ENCODE peak calls at places on chromosomes 11 and 22, in seven cellular contexts. M is cardiac muscle cell, Q is cardiac fibroblast, I is astrocyte of the spinal cord, Z is AG10803, J is IMR-90, B is GM12865. F is an unnamed sample.
A peak's percentile ranks its signal among the peaks of the same experiment; 100 is the strongest.

GRCh38 chr11:6746086-6746618 is 25.6 kb downstream of the OR2AG2 start:
- DNase-seq in M (peak; percentile 11), Q (peak; percentile 15), I (no peak), Z (no peak), J (no peak), B (peak; percentile 87), F (peak; percentile 60)

GRCh38 chr22:25736378-25737011 is 5.5 kb upstream of the MYO18B start:
- DNase-seq in M (no peak), Q (no peak), I (no peak), Z (no peak), J (no peak), B (no peak), F (no peak)

GRCh38 chr11:17954395-17955252 is 58.2 kb downstream of the SERGEF start:
- DNase-seq in M (peak; percentile 3), Q (no peak), I (peak; percentile 19), Z (peak; percentile 20), J (peak; percentile 40), B (no peak), F (no peak)

GRCh38 chr22:23107487-23108323 is 34.1 kb downstream of the RSPH14 start:
- DNase-seq in M (no peak), Q (no peak), I (no peak), Z (no peak), J (no peak), B (no peak), F (no peak)

GRCh38 chr22:46010177-46010867 is 33.4 kb upstream of the WNT7B start:
- DNase-seq in M (peak; percentile 33), Q (peak; percentile 53), I (peak; percentile 72), Z (peak; percentile 75), J (peak; percentile 55), B (no peak), F (no peak)

GRCh38 chr11:15816270-15816871 is 540.0 kb downstream of the SOX6 start:
- DNase-seq in M (peak; percentile 91), Q (peak; percentile 83), I (peak; percentile 95), Z (peak; percentile 70), J (peak; percentile 92), B (no peak), F (no peak)

GRCh38 chr11:44564198-44564597 is 1.3 kb upstream of the CD82 start:
- DNase-seq in M (no peak), Q (no peak), I (peak; percentile 38), Z (no peak), J (peak; percentile 28), B (no peak), F (no peak)

GRCh38 chr11:64250875-64251721 is at the start of gene PLCB3:
- DNase-seq in M (peak; percentile 58), Q (peak; percentile 61), I (no peak), Z (peak; percentile 37), J (no peak), B (peak; percentile 63), F (no peak)

GRCh38 chr11:16381177-16381576 is 24.8 kb upstream of the SOX6 start:
- DNase-seq in M (no peak), Q (no peak), I (no peak), Z (no peak), J (peak; percentile 4), B (no peak), F (no peak)

GRCh38 chr22:49598338-49598737 is 229.3 kb downstream of the BRD1 start:
- DNase-seq in M (no peak), Q (no peak), I (no peak), Z (no peak), J (no peak), B (no peak), F (no peak)
- H3K4me3 ChIP-seq in M (no peak overlapping the region), Q (no peak overlapping the region), I (no peak overlapping the region), Z (no peak overlapping the region), J (no peak overlapping the region), B (no peak overlapping the region), F (no peak overlapping the region)

GRCh38 chr11:103880968-103881367 is 155.5 kb upstream of the DDI1 start:
- DNase-seq in M (no peak), Q (no peak), I (no peak), Z (no peak), J (no peak), B (no peak), F (no peak)

GRCh38 chr11:103875855-103876510 is 160.5 kb upstream of the DDI1 start:
- DNase-seq in M (no peak), Q (no peak), I (no peak), Z (no peak), J (no peak), B (peak; percentile 61), F (peak; percentile 47)

GRCh38 chr11:103881518-103882070 is 154.8 kb upstream of the DDI1 start:
- DNase-seq in M (no peak), Q (no peak), I (no peak), Z (peak; percentile 43), J (no peak), B (no peak), F (no peak)

GRCh38 chr11:103878646-103879045 is 157.8 kb upstream of the DDI1 start:
- DNase-seq in M (no peak), Q (no peak), I (no peak), Z (no peak), J (no peak), B (no peak), F (no peak)

GRCh38 chr11:103877221-103877620 is 159.2 kb upstream of the DDI1 start:
- DNase-seq in M (peak; percentile 33), Q (peak; percentile 46), I (peak; percentile 6), Z (peak; percentile 26), J (peak; percentile 16), B (peak; percentile 19), F (no peak)
- TF ChIP-seq CTCF in M (no peak), Q (no peak), I (peak; percentile 32), Z (peak; percentile 30), J (peak; percentile 36), B (no peak), F (peak; percentile 13)

DNA sequence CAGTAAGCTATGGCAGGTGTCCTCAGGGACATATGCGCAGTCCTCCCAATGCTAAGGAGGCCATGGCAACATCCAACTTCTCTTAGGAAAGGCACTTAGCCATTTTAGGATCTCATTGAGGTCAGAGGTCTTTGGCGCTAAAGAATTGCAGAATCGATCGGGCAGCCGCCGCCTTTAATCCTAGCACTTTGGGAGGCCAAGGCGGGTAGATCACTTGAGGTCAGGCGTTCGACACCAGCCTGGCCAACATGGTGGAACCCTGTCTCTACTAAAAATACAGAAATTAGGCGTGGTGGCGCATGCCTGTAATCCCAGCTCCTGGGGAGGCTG is 1.2 kb upstream of the CHID1 start:
- DNase-seq in M (no peak), Q (no peak), I (no peak), Z (no peak), J (no peak), B (no peak), F (no peak)
- H3K4me3 ChIP-seq in M (no peak overlapping the region), Q (peak overlapping the region; percentile 83), I (no peak overlapping the region), Z (peak overlapping the region; percentile 67), J (no peak overlapping the region), B (peak overlapping the region; percentile 92), F (peak overlapping the region; percentile 93)

DNA sequence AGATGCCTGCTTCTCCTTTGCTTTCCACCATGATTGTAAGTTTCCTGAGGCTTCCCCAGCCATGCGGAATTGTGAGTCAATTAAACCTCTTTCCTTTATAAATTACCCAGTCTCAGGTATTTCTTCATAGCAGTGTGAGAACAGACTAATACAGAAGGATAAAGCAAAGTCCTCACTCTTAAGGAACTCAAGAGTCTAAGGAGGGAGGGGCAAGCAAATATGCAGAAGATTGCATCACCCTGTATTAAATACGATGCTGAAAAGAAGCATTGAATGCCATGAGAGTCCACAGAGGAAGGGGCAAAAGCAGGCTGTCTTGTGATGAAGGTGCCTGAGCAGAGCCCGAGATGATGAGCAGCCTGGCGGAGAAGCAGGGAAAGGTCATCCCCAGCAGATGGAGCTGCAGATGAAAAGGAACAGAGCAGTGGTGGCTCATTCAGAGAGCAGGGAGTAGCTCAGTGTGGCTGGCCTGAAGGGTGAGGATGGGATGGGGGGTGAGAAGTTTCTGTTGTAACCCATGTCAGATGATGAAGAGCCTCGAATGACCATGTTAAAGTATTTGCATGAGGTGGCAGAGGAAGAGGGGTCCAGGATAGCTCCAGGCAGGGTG is 6.3 kb upstream of the IZUMO1R start:
- DNase-seq in M (no peak), Q (no peak), I (no peak), Z (no peak), J (no peak), B (peak; percentile 10), F (no peak)
- TF ChIP-seq CTCF in M (no peak), Q (no peak), I (no peak), Z (peak; percentile 26), J (no peak), B (peak; percentile 20), F (no peak)

GRCh38 chr22:31083377-31083768 is 2.3 kb downstream of the SMTN start:
- DNase-seq in M (no peak), Q (no peak), I (no peak), Z (no peak), J (no peak), B (no peak), F (no peak)
- H3K4me3 ChIP-seq in M (peak overlapping the region; percentile 37), Q (peak overlapping the region; percentile 90), I (no peak overlapping the region), Z (peak overlapping the region; percentile 91), J (no peak overlapping the region), B (peak overlapping the region; percentile 91), F (peak overlapping the region; percentile 87)

GRCh38 chr11:72587696-72588095 is 86.5 kb downstream of the PDE2A start:
- DNase-seq in M (no peak), Q (no peak), I (no peak), Z (no peak), J (no peak), B (no peak), F (no peak)
- TF ChIP-seq CTCF in M (no peak), Q (no peak), I (no peak), Z (no peak), J (no peak), B (no peak), F (no peak)

DNA sequence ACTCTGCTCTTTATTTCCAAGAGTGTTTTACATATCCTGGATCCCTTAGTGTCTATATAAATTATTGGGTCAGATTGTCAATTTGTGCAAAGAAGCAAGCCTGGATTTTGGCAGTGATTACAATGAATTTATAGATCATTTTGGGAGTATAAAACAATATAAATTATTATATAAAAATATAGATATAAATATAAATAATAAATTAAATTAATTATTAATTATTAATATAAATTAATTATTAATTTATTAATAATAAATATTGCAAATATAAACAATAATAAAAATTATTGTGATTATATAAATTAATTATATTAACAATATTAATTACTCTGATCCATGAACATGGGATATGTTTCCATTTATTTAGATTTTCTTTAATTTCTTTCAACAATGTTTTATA is 32.5 kb downstream of the RTL6 start:
- DNase-seq in M (no peak), Q (no peak), I (no peak), Z (no peak), J (no peak), B (no peak), F (no peak)
- H3K4me3 ChIP-seq in M (no peak overlapping the region), Q (no peak overlapping the region), I (no peak overlapping the region), Z (no peak overlapping the region), J (no peak overlapping the region), B (no peak overlapping the region), F (no peak overlapping the region)

DNA sequence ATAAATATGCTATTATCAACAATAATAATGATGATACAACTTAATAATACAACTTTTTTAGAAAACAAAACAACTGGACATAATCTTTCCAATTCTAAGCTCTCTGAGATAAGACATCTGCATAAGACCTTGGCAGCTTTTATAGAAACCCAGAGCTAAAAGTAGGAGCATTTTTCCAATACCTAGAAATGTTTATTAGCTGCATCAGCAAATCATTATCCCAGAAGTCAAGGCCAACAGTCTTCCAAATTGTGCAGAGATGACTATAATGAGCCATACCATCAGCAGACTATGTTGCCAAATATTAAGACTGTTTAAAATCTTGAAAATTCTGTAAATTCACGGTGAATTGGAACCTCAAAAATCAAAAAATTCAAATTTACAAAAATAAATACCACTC is 30.3 kb downstream of the DCUN1D5 start:
- DNase-seq in M (no peak), Q (no peak), I (no peak), Z (no peak), J (no peak), B (no peak), F (no peak)
- TF ChIP-seq CTCF in M (no peak), Q (no peak), I (no peak), Z (no peak), J (no peak), B (no peak), F (no peak)